ENCODE peak calls at places on chromosome 16, in nine cellular contexts. E is HEK293T; V is GM13976; N is C1 segment of cervical spinal cord; X is CD8-positive, alpha-beta memory T cell; G is astrocyte of the spinal cord; L is lung microvascular endothelial cell; A is effector memory CD4-positive, alpha-beta T cell; C is transverse colon. J is an unnamed sample.

GRCh38 chr16:14495213-14496046 is 134.6 kb downstream of the PARN start:
- DNase-seq in X (no peak), E (no peak), G (no peak), N (no peak), C (no peak), L (no peak), V (no peak), A (no peak), J (no peak)

GRCh38 chr16:85908444-85908843 is 9.5 kb downstream of the IRF8 start:
- DNase-seq in G (no peak), V (peak; percentile 71), N (no peak), A (no peak), L (no peak), X (no peak), E (no peak), C (no peak), J (no peak)

GRCh38 chr16:24525970-24526559 is 13.3 kb upstream of the RBBP6 start:
- DNase-seq in V (no peak), L (no peak), C (no peak), X (no peak), A (no peak), G (no peak), E (no peak), N (no peak), J (peak; percentile 77)

GRCh38 chr16:1152123-1152638 is 725 bp upstream of the CACNA1H start:
- DNase-seq in V (no peak), X (peak; percentile 19), E (peak; percentile 33), G (no peak), A (no peak), L (no peak), N (no peak), C (no peak), J (no peak)

GRCh38 chr16:53775821-53776431 is 72.0 kb downstream of the FTO start:
- DNase-seq in V (no peak), L (no peak), C (peak; percentile 44), G (peak; percentile 90), A (no peak), X (no peak), N (no peak), E (no peak), J (peak; percentile 66)

GRCh38 chr16:3716831-3717234 is 491 bp downstream of the TRAP1 start:
- DNase-seq in C (peak; percentile 44), V (peak; percentile 63), E (peak; percentile 28), N (no peak), L (peak; percentile 47), A (no peak), G (no peak), X (no peak), J (no peak)

GRCh38 chr16:30018731-30019158 is 4.3 kb upstream of the C16orf92 start:
- DNase-seq in V (no peak), E (no peak), X (no peak), C (no peak), L (no peak), A (no peak), N (no peak), G (peak; percentile 31), J (no peak)

GRCh38 chr16:59039066-59039465 is 304.9 kb upstream of the GOT2 start:
- DNase-seq in L (no peak), G (no peak), V (no peak), E (no peak), C (no peak), A (no peak), N (no peak), X (no peak), J (no peak)

GRCh38 chr16:67719778-67720144 is 645 bp upstream of the GFOD2 start:
- DNase-seq in E (peak; percentile 61), X (no peak), C (peak; percentile 17), L (peak; percentile 50), G (peak; percentile 39), A (no peak), V (no peak), N (peak; percentile 54), J (peak; percentile 21)

GRCh38 chr16:17777461-17777863 is 306.7 kb upstream of the XYLT1 start:
- DNase-seq in X (no peak), A (no peak), L (peak; percentile 19), C (no peak), E (no peak), N (no peak), G (peak; percentile 78), V (no peak), J (no peak)

GRCh38 chr16:35196313-35196712 is 1736.9 kb downstream of the TP53TG3F start:
- DNase-seq in E (no peak), N (no peak), X (no peak), A (no peak), G (no peak), C (no peak), L (no peak), V (no peak), J (no peak)

GRCh38 chr16:49213594-49213993 is 68.0 kb downstream of the CBLN1 start:
- DNase-seq in L (no peak), X (no peak), N (no peak), C (no peak), V (no peak), G (no peak), E (no peak), A (no peak), J (no peak)

GRCh38 chr16:12245088-12245922 is 268.8 kb downstream of the SNX29 start:
- DNase-seq in E (no peak), G (no peak), X (no peak), V (no peak), L (no peak), C (no peak), N (no peak), A (no peak), J (no peak)

J was measured in prostate gland.